ENCODE peak calls at places on chromosomes 7 and 10, in six cellular contexts. One of them, this sample, is unnamed.

GRCh38 chr7:159096736-159097581 is 47.7 kb downstream of the VIPR2 start:
- DNase-seq in cardiac muscle cell: no peak
- DNase-seq in SK-N-SH: no peak
- DNase-seq in tibial nerve: no peak
- DNase-seq in CD8-positive, alpha-beta T cell: peak; percentile 7
- DNase-seq in PC-3: no peak
- DNase-seq in this sample: no peak

GRCh38 chr7:28618383-28618782 is 206.1 kb downstream of the CREB5 start:
- DNase-seq in cardiac muscle cell: no peak
- DNase-seq in PC-3: no peak
- DNase-seq in SK-N-SH: peak; percentile 70
- DNase-seq in tibial nerve: no peak
- DNase-seq in CD8-positive, alpha-beta T cell: no peak
- DNase-seq in this sample: no peak

GRCh38 chr10:130878131-130878530 is 433.4 kb downstream of the TCERG1L start:
- DNase-seq in tibial nerve: no peak
- DNase-seq in CD8-positive, alpha-beta T cell: no peak
- DNase-seq in cardiac muscle cell: no peak
- DNase-seq in SK-N-SH: no peak
- DNase-seq in PC-3: no peak
- DNase-seq in this sample: no peak

GRCh38 chr10:100786591-100786990 is 41.2 kb downstream of the PAX2 start:
- DNase-seq in SK-N-SH: no peak
- DNase-seq in PC-3: no peak
- DNase-seq in cardiac muscle cell: no peak
- DNase-seq in tibial nerve: no peak
- DNase-seq in CD8-positive, alpha-beta T cell: no peak
- DNase-seq in this sample: no peak

GRCh38 chr7:117092801-117093200 is 139.5 kb downstream of the ST7 start:
- DNase-seq in SK-N-SH: no peak
- DNase-seq in PC-3: no peak
- DNase-seq in cardiac muscle cell: no peak
- DNase-seq in tibial nerve: no peak
- DNase-seq in CD8-positive, alpha-beta T cell: no peak
- DNase-seq in this sample: no peak

GRCh38 chr10:49556723-49557122 is 17.8 kb upstream of the ERCC6 start:
- DNase-seq in PC-3: no peak
- DNase-seq in tibial nerve: no peak
- DNase-seq in CD8-positive, alpha-beta T cell: no peak
- DNase-seq in cardiac muscle cell: peak; percentile 29
- DNase-seq in SK-N-SH: no peak
- DNase-seq in this sample: no peak

GRCh38 chr7:150733734-150734095 is 3.5 kb upstream of the GIMAP5 start:
- DNase-seq in CD8-positive, alpha-beta T cell: no peak
- DNase-seq in SK-N-SH: no peak
- DNase-seq in cardiac muscle cell: no peak
- DNase-seq in PC-3: no peak
- DNase-seq in tibial nerve: no peak
- DNase-seq in this sample: no peak

GRCh38 chr7:73995821-73996511 is 32.0 kb upstream of the ELN start:
- DNase-seq in cardiac muscle cell: no peak
- DNase-seq in CD8-positive, alpha-beta T cell: no peak
- DNase-seq in SK-N-SH: no peak
- DNase-seq in tibial nerve: no peak
- DNase-seq in PC-3: no peak
- DNase-seq in this sample: no peak

GRCh38 chr10:125868372-125868975 is 12.6 kb downstream of the DHX32 start:
- DNase-seq in tibial nerve: no peak
- DNase-seq in SK-N-SH: peak; percentile 32
- DNase-seq in PC-3: peak; percentile 74
- DNase-seq in cardiac muscle cell: peak; percentile 59
- DNase-seq in CD8-positive, alpha-beta T cell: peak; percentile 16
- DNase-seq in this sample: no peak

GRCh38 chr7:82012453-82012852 is 242.6 kb upstream of the HGF start:
- DNase-seq in tibial nerve: no peak
- DNase-seq in PC-3: no peak
- DNase-seq in cardiac muscle cell: peak; percentile 82
- DNase-seq in SK-N-SH: no peak
- DNase-seq in CD8-positive, alpha-beta T cell: no peak
- DNase-seq in this sample: no peak

GRCh38 chr10:13859979-13860619 is 273.3 kb downstream of the PRPF18 start:
- DNase-seq in PC-3: no peak
- DNase-seq in cardiac muscle cell: peak; percentile 53
- DNase-seq in tibial nerve: no peak
- DNase-seq in SK-N-SH: no peak
- DNase-seq in CD8-positive, alpha-beta T cell: no peak
- DNase-seq in this sample: no peak

GRCh38 chr10:71860243-71861029 is 9.4 kb upstream of the PSAP start:
- DNase-seq in CD8-positive, alpha-beta T cell: no peak
- DNase-seq in cardiac muscle cell: peak; percentile 100
- DNase-seq in SK-N-SH: peak; percentile 70
- DNase-seq in PC-3: peak; percentile 91
- DNase-seq in tibial nerve: peak; percentile 87
- DNase-seq in this sample: peak; percentile 73

GRCh38 chr7:100693312-100694195 is 496 bp downstream of the GIGYF1 start:
- DNase-seq in tibial nerve: no peak
- DNase-seq in PC-3: no peak
- DNase-seq in CD8-positive, alpha-beta T cell: no peak
- DNase-seq in SK-N-SH: peak; percentile 89
- DNase-seq in cardiac muscle cell: no peak
- DNase-seq in this sample: no peak

GRCh38 chr10:35219906-35220890 is 93.6 kb downstream of the CREM start:
- DNase-seq in CD8-positive, alpha-beta T cell: no peak
- DNase-seq in SK-N-SH: no peak
- DNase-seq in tibial nerve: no peak
- DNase-seq in cardiac muscle cell: no peak
- DNase-seq in PC-3: no peak
- DNase-seq in this sample: no peak

GRCh38 chr7:138753611-138754010 is 44.2 kb upstream of the TMEM213 start:
- DNase-seq in cardiac muscle cell: no peak
- DNase-seq in PC-3: no peak
- DNase-seq in CD8-positive, alpha-beta T cell: no peak
- DNase-seq in tibial nerve: no peak
- DNase-seq in SK-N-SH: no peak
- DNase-seq in this sample: no peak

GRCh38 chr10:96832721-96833219 is 672 bp downstream of the LCOR start:
- DNase-seq in CD8-positive, alpha-beta T cell: peak; percentile 84
- DNase-seq in cardiac muscle cell: peak; percentile 77
- DNase-seq in SK-N-SH: peak; percentile 95
- DNase-seq in PC-3: peak; percentile 72
- DNase-seq in tibial nerve: peak; percentile 80
- DNase-seq in this sample: peak; percentile 88

GRCh38 chr10:124997246-124997790 is 55.4 kb downstream of the ZRANB1 start:
- DNase-seq in PC-3: no peak
- DNase-seq in SK-N-SH: no peak
- DNase-seq in cardiac muscle cell: no peak
- DNase-seq in CD8-positive, alpha-beta T cell: no peak
- DNase-seq in tibial nerve: no peak
- DNase-seq in this sample: no peak

GRCh38 chr7:158479680-158480025 is 108.0 kb downstream of the PTPRN2 start:
- DNase-seq in cardiac muscle cell: no peak
- DNase-seq in CD8-positive, alpha-beta T cell: no peak
- DNase-seq in tibial nerve: no peak
- DNase-seq in PC-3: no peak
- DNase-seq in SK-N-SH: no peak
- DNase-seq in this sample: no peak

GRCh38 chr10:132437511-132437910 is 40.5 kb downstream of the PWWP2B start:
- DNase-seq in PC-3: no peak
- DNase-seq in cardiac muscle cell: no peak
- DNase-seq in SK-N-SH: no peak
- DNase-seq in CD8-positive, alpha-beta T cell: no peak
- DNase-seq in tibial nerve: no peak
- DNase-seq in this sample: no peak

GRCh38 chr7:41224063-41224763 is 478.7 kb downstream of the INHBA start:
- DNase-seq in tibial nerve: no peak
- DNase-seq in SK-N-SH: no peak
- DNase-seq in CD8-positive, alpha-beta T cell: no peak
- DNase-seq in cardiac muscle cell: peak; percentile 29
- DNase-seq in PC-3: peak; percentile 98
- DNase-seq in this sample: no peak

GRCh38 chr10:129467346-129468119 is 492 bp downstream of the MGMT start:
- DNase-seq in SK-N-SH: no peak
- DNase-seq in cardiac muscle cell: peak; percentile 47
- DNase-seq in PC-3: no peak
- DNase-seq in CD8-positive, alpha-beta T cell: no peak
- DNase-seq in tibial nerve: no peak
- DNase-seq in this sample: no peak

GRCh38 chr10:8520382-8520781 is 465.9 kb downstream of the GATA3 start:
- DNase-seq in PC-3: no peak
- DNase-seq in tibial nerve: no peak
- DNase-seq in CD8-positive, alpha-beta T cell: no peak
- DNase-seq in cardiac muscle cell: no peak
- DNase-seq in SK-N-SH: no peak
- DNase-seq in this sample: no peak

DNA sequence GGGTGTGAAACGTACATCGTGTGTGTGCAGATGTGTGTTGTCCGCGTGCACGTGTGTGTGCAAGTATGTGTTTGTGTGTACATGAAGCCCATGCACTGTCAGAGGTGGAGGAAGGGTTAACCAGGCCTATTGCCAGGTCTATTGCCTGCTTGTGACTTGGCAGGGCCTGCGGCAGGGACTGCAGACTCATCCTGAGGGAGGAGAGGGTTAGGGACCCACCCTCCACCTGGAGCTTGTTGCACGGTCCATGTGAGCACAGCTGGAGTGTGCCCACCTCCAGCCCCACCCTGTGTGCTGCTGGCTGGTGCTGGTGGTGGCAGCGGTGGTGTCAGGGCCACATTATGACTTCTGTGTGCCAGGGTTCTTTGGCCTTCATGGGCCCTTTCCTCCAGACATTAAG is 7.1 kb upstream of the AQP1 start:
- DNase-seq in PC-3: no peak
- DNase-seq in SK-N-SH: no peak
- DNase-seq in cardiac muscle cell: no peak
- DNase-seq in tibial nerve: no peak
- DNase-seq in CD8-positive, alpha-beta T cell: no peak
- DNase-seq in this sample: no peak
- H3K27ac ChIP-seq in PC-3: no peak overlapping the region
- H3K27ac ChIP-seq in SK-N-SH: no peak overlapping the region
- H3K27ac ChIP-seq in cardiac muscle cell: no peak overlapping the region
- H3K27ac ChIP-seq in tibial nerve: peak overlapping the region; percentile 79
- H3K27ac ChIP-seq in CD8-positive, alpha-beta T cell: no peak overlapping the region
- H3K27ac ChIP-seq in this sample: no peak overlapping the region

DNA sequence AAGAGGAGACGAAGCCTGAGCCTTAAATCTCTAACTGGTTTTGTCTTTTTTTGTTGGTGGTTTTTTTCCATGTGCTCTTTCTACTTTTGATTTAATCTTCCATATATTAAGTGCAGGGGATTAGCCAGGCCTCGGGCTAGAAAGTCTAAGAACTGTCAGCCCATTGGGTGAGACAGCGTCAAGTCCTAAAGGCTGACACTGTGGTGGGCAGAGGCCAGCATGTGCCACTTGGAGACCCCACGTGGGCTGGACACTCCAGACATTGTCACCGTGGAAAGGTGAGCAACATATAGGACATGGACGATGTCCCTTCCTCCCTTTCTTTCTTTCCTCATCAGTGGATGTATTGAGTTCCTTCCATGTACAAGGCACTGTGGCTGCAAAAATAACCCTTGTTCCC is 129.3 kb downstream of the TMEM178B start:
- DNase-seq in CD8-positive, alpha-beta T cell: no peak
- DNase-seq in cardiac muscle cell: no peak
- DNase-seq in tibial nerve: no peak
- DNase-seq in PC-3: no peak
- DNase-seq in SK-N-SH: no peak
- DNase-seq in this sample: no peak
- TF ChIP-seq CTCF in CD8-positive, alpha-beta T cell: no peak
- TF ChIP-seq CTCF in cardiac muscle cell: no peak
- TF ChIP-seq CTCF in tibial nerve: no peak
- TF ChIP-seq CTCF in PC-3: no peak
- TF ChIP-seq CTCF in SK-N-SH: no peak
- TF ChIP-seq CTCF in this sample: no peak

DNA sequence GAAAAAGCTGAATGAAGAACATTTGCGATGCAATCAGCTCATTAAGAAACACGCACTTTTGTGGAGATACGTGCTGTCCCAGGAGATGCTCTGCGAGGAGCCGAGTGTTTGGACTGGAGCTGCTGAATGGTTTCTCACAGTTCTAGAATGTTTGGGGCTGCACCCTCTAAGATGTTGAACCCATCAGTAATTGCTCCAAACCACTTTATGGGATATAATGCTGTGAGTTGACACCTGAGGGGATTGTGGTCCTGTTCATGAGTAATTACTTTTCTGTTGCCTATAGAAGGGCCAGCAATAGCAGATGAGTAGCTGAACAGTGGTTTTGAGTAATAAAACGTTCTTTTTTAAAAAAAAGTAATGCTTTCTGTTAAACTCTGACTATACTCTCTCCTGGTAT is 63.1 kb downstream of the IKZF1 start:
- DNase-seq in PC-3: no peak
- DNase-seq in CD8-positive, alpha-beta T cell: peak; percentile 17
- DNase-seq in SK-N-SH: no peak
- DNase-seq in tibial nerve: no peak
- DNase-seq in cardiac muscle cell: no peak
- DNase-seq in this sample: no peak
- H3K4me3 ChIP-seq in PC-3: no peak overlapping the region
- H3K4me3 ChIP-seq in CD8-positive, alpha-beta T cell: no peak overlapping the region
- H3K4me3 ChIP-seq in SK-N-SH: no peak overlapping the region
- H3K4me3 ChIP-seq in tibial nerve: no peak overlapping the region
- H3K4me3 ChIP-seq in cardiac muscle cell: no peak overlapping the region
- H3K4me3 ChIP-seq in this sample: no peak overlapping the region

DNA sequence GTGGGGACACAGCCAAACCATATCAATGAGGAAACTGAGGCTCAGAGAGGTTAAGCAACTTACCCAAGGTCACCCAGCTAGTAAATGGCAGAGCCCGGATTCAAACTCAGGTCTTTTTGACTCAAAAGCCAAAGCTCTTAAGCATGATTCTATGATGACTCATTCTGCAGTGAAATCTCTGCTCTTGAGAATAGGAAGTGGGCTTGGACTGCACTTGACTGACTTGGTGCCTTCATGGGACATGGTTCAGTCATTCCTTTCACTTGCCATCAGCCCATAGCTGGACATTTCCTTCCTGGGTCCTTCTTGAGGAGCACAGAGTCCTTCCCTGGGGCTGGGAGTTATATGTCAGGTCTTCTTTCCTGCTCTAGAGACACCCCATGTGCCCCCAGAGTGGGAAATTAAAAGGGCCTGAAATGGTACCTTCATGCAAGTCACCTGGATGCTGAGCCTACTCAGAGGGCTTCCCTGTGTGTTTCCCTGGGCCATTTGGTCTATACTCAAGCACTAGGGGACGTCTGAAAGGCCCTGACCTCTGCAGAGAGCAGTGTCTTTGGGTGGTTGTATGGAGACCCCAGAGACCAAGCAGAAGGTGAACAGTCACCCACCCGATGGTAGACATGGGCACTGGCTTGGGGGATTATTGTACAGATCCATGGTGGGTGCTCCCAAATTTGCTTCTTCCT is 62.4 kb upstream of the SDK1 start:
- DNase-seq in SK-N-SH: no peak
- DNase-seq in tibial nerve: no peak
- DNase-seq in PC-3: peak; percentile 30
- DNase-seq in CD8-positive, alpha-beta T cell: no peak
- DNase-seq in cardiac muscle cell: no peak
- DNase-seq in this sample: no peak
- H3K27ac ChIP-seq in SK-N-SH: no peak overlapping the region
- H3K27ac ChIP-seq in tibial nerve: no peak overlapping the region
- H3K27ac ChIP-seq in PC-3: peak overlapping the region; percentile 61
- H3K27ac ChIP-seq in CD8-positive, alpha-beta T cell: no peak overlapping the region
- H3K27ac ChIP-seq in cardiac muscle cell: no peak overlapping the region
- H3K27ac ChIP-seq in this sample: no peak overlapping the region